ENCODE peak calls at places on chromosomes 3 and 15, in nine cellular contexts. N is sigmoid colon, L is stomach, A is breast epithelium, X is upper lobe of left lung, O is GM23338, Z is vagina, F is HCT116, D is spleen. P is an unnamed sample. For H3K4me1, the result is how much of the 10 kb centered on the place peaks cover.

GRCh38 chr3:158802399-158803023 is 657 bp downstream of the MFSD1 start:
- DNase-seq in F (no peak), O (no peak), A (no peak), Z (no peak), L (no peak), X (no peak), N (no peak), D (peak), P (no peak)

GRCh38 chr3:105315827-105316226 is 50.9 kb upstream of the ALCAM start:
- DNase-seq in A (no peak), D (no peak), O (no peak), L (no peak), X (no peak), F (no peak), N (no peak), Z (no peak), P (no peak)

GRCh38 chr3:86180696-86181095 is 810.3 kb downstream of the VGLL3 start:
- DNase-seq in X (no peak), Z (no peak), F (no peak), L (no peak), D (no peak), A (no peak), N (no peak), O (peak), P (no peak)

GRCh38 chr3:184368116-184368803 is 6.8 kb downstream of the POLR2H start:
- DNase-seq in X (no peak), D (peak), L (no peak), Z (no peak), A (no peak), O (no peak), N (peak), F (no peak), P (no peak)

GRCh38 chr15:100687532-100688215 is 85.3 kb downstream of the ASB7 start:
- DNase-seq in N (peak), D (no peak), Z (no peak), F (no peak), O (no peak), X (no peak), A (no peak), L (no peak), P (no peak)

GRCh38 chr3:115381573-115381912 is 234.5 kb upstream of the ZBTB20 start:
- DNase-seq in X (no peak), N (no peak), A (no peak), L (no peak), O (no peak), F (no peak), Z (no peak), D (no peak), P (no peak)

GRCh38 chr3:127822836-127823589 is 698 bp upstream of the MGLL start:
- DNase-seq in D (peak), Z (peak), X (peak), L (peak), A (no peak), N (peak), O (peak), F (no peak), P (peak)

GRCh38 chr3:196611761-196612483 is 27.6 kb upstream of the NRROS start:
- DNase-seq in N (no peak), F (no peak), Z (no peak), L (no peak), A (no peak), O (no peak), X (no peak), D (no peak), P (no peak)

GRCh38 chr3:98778383-98778782 is 15.2 kb downstream of the ST3GAL6 start:
- DNase-seq in O (no peak), Z (no peak), N (no peak), F (no peak), A (no peak), X (no peak), L (no peak), D (no peak), P (no peak)

GRCh38 chr3:70763894-70764293 is 451.5 kb upstream of the MDFIC2 start:
- DNase-seq in A (no peak), F (no peak), O (no peak), Z (no peak), L (no peak), X (no peak), N (no peak), D (no peak), P (no peak)

GRCh38 chr15:70137975-70138374 is 40.3 kb upstream of the TLE3 start:
- DNase-seq in F (no peak), O (no peak), A (no peak), Z (no peak), N (no peak), L (no peak), X (no peak), D (no peak), P (no peak)

GRCh38 chr3:187025656-187026320 is 95.5 kb downstream of the ST6GAL1 start:
- DNase-seq in A (no peak), Z (no peak), D (no peak), F (no peak), L (no peak), O (no peak), N (no peak), X (no peak), P (no peak)

GRCh38 chr15:81909229-81910087 is 136.4 kb downstream of the MEX3B start:
- DNase-seq in A (no peak), Z (no peak), D (no peak), F (no peak), L (no peak), N (no peak), X (peak), O (peak), P (no peak)

GRCh38 chr3:187987162-187987561 is 166.8 kb upstream of the LPP start:
- DNase-seq in Z (no peak), O (no peak), A (no peak), F (no peak), N (no peak), D (no peak), L (no peak), X (no peak), P (no peak)

GRCh38 chr3:82020282-82020681 is 258.8 kb upstream of the GBE1 start:
- DNase-seq in N (no peak), L (no peak), X (no peak), D (no peak), A (no peak), F (no peak), O (no peak), Z (no peak), P (no peak)

GRCh38 chr3:158105710-158106438 is at the start of gene SHOX2:
- DNase-seq in O (peak), F (no peak), N (no peak), A (no peak), D (peak), Z (no peak), L (peak), X (peak), P (no peak)

GRCh38 chr3:42292009-42292408 is 26.0 kb upstream of the CCK start:
- DNase-seq in Z (no peak), D (no peak), O (no peak), A (no peak), F (no peak), X (no peak), L (no peak), N (no peak), P (no peak)

GRCh38 chr15:73987646-73988045 is 4.4 kb downstream of the STOML1 start:
- DNase-seq in F (no peak), O (no peak), Z (no peak), X (no peak), D (no peak), N (no peak), A (no peak), L (no peak), P (no peak)

GRCh38 chr15:48963524-48964113 is at the start of gene SHC4:
- DNase-seq in D (no peak), X (no peak), F (no peak), O (peak), Z (no peak), A (peak), N (peak), L (peak), P (peak)

GRCh38 chr3:119313461-119313860 is 19.3 kb downstream of the ARHGAP31 start:
- DNase-seq in A (no peak), F (no peak), O (no peak), D (no peak), X (no peak), Z (no peak), L (no peak), N (no peak), P (no peak)

GRCh38 chr15:64893481-64894394 is 18.0 kb upstream of the ANKDD1A start:
- DNase-seq in O (peak), F (peak), L (peak), A (peak), Z (no peak), X (peak), D (peak), N (peak), P (peak)

GRCh38 chr3:5756443-5756842 is 568.9 kb downstream of the EDEM1 start:
- DNase-seq in A (no peak), N (no peak), O (no peak), X (no peak), L (no peak), D (no peak), F (no peak), Z (no peak), P (no peak)

GRCh38 chr15:48537277-48538113 is 108.0 kb downstream of the FBN1 start:
- DNase-seq in A (no peak), F (no peak), X (peak), N (no peak), Z (no peak), L (no peak), D (no peak), O (no peak), P (no peak)

GRCh38 chr3:111484666-111485065 is 57.3 kb upstream of the CD96 start:
- DNase-seq in D (no peak), A (no peak), O (no peak), Z (no peak), F (peak), L (no peak), X (no peak), N (no peak), P (no peak)

GRCh38 chr3:49353022-49353421 is 5.1 kb downstream of the GPX1 start:
- DNase-seq in Z (no peak), O (no peak), D (no peak), F (no peak), L (no peak), X (no peak), A (no peak), N (no peak), P (no peak)

GRCh38 chr15:31262901-31263671 is 63.5 kb upstream of the KLF13 start:
- DNase-seq in A (peak), N (peak), D (peak), L (peak), F (no peak), O (no peak), Z (peak), X (no peak), P (peak)

GRCh38 chr15:65394280-65394789 is 16.5 kb upstream of the IGDCC3 start:
- DNase-seq in L (no peak), N (no peak), A (no peak), X (no peak), O (no peak), F (no peak), D (no peak), Z (no peak), P (no peak)

GRCh38 chr3:150106752-150107428 is 136.2 kb upstream of the PFN2 start:
- DNase-seq in X (no peak), D (no peak), Z (no peak), A (no peak), O (no peak), F (no peak), N (no peak), L (no peak), P (no peak)

GRCh38 chr3:129016366-129016724 is 15.2 kb downstream of the EFCC1 start:
- DNase-seq in L (peak), Z (no peak), A (no peak), D (peak), X (no peak), O (no peak), F (no peak), N (no peak), P (no peak)

GRCh38 chr3:40580494-40581091 is 55.8 kb downstream of the ZNF621 start:
- DNase-seq in A (peak), X (no peak), D (peak), Z (no peak), F (peak), O (peak), N (peak), L (peak), P (peak)

GRCh38 chr3:130528120-130528519 is 11.1 kb downstream of the COL6A6 start:
- DNase-seq in D (no peak), A (no peak), F (no peak), N (no peak), O (no peak), X (no peak), Z (no peak), L (no peak), P (no peak)

GRCh38 chr3:188943591-188943990 is 228.2 kb upstream of the TPRG1 start:
- DNase-seq in D (no peak), X (no peak), F (no peak), O (no peak), A (no peak), Z (no peak), N (no peak), L (no peak), P (no peak)

GRCh38 chr3:159130108-159130507 is 328.3 kb downstream of the MFSD1 start:
- DNase-seq in L (no peak), D (no peak), Z (no peak), N (no peak), F (peak), O (peak), X (no peak), A (no peak), P (no peak)

GRCh38 chr15:82936966-82937647 is 15.4 kb downstream of the HOMER2 start:
- DNase-seq in Z (no peak), L (no peak), X (no peak), F (no peak), A (no peak), D (peak), O (no peak), N (no peak), P (no peak)

DNA sequence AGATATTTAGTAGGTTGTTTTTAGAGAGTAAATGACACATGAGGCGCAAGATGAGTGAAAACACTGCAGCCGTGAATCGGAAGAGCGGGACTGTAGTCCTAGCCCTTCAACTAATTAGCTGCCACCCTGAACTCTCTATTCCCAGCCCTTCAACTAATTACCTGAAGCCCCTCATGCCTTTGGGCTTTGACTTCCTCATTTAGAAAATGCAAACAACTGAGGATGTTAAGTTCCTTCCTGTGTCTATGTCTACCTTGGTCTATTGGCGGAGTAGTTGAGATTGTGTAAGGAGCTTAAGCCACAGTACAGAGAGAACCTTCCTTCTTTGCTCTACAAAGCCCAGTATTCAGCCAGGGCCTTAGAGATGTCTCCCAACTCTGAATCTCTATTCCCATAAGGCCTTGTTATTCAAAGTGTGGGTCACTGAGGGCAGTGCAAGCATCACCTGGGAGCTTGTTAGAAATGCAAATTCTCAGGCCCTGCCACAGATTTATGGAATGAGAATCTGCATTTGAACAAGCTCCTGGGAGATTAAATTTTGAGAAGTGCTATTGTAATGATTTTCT is 71.8 kb upstream of the SCN5A start:
- DNase-seq in O (peak), N (no peak), A (no peak), Z (no peak), L (no peak), D (no peak), X (no peak), F (no peak), P (no peak)
- H3K4me1 ChIP-seq in O (under half), N (under half), A (under half), Z (under half), L (under half), D (under half), X (under half), F (under half), P (under half)

DNA sequence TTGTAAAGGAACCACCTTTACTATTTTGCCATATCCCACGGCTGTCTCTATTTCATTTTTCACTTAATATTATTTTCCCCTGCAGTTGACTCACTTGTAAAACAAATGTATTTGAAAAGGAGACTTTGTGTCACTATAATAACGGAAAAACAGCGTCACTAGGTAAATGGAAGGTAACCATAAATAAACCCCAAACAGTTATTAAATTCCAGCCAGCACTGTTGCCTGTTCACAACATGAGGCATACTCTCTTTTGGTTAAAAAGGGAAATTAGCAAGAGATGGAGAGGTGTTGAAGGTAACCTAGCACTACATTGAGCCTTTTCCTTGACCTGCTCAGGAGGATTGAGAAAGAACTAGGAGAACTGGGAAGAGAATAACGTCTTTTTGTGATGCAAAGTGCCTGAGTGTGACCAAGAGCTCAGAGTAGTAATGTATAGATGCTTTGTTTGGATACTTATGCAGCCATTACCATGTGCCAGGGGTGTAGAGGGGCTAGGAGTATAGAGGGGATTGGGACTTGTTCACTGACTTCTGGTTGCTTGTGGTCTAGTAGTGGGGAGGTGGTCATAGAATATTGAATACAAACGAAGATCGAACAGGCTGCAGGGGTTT is 19.6 kb downstream of the FLNB start:
- DNase-seq in D (no peak), F (no peak), A (no peak), O (peak), N (no peak), L (no peak), X (no peak), Z (no peak), P (no peak)
- TF ChIP-seq POLR2AphosphoS5 in D (no peak), F (no peak), A (no peak), O (no peak), N (no peak), L (no peak), X (no peak), Z (no peak), P (no peak)

GRCh38 chr3:164408356-164408755 is 669.9 kb downstream of the SI start:
- DNase-seq in L (no peak), F (no peak), X (no peak), Z (no peak), O (no peak), D (no peak), A (no peak), N (no peak), P (no peak)
- H3K4me1 ChIP-seq in L (under half), F (under half), X (under half), Z (under half), O (under half), D (under half), A (under half), N (under half), P (under half)

DNA sequence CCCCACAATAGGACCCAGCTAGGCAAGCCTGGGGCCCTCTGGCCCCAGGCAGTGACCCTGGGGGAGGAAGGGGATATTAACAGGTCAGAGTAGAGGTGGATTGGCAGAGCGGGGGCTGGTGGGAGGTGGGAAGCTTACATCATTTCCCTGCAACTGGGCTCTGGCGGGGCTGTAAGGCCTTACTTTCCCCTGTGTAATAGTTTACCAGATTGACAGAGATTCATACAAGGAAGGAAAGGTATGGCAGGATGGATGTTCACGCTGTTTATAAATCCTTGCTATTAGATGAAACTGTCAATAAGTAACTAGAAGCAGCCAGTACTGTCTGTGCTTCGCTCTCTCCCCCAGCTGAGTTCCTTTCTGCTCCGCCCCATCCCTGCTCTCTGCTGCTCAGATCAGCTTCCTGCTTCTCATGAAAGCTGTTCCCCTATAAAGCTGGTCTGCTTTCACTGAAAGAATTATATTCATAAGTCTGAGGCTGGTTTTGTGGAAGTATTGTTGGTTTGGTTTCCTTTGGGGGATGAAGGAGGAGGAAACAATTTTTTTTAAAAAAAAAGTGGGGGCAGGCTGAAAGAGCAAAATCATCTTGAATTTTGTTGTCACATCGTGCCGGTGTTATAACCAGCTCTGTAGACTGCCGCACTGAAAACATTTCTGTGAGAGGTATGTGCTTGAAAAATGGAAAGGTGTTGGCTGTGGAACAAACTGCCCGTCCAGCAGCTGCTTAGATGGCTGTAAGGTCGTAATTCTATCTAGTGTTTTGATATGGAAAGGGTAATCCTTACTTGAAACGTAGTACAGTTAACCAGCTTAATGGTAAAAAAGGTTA is 76.4 kb downstream of the BBX start:
- DNase-seq in A (no peak), O (peak), L (no peak), F (no peak), Z (no peak), N (peak), X (no peak), D (peak), P (no peak)
- TF ChIP-seq POLR2AphosphoS5 in A (no peak), O (no peak), L (no peak), F (no peak), Z (no peak), N (no peak), X (no peak), D (no peak), P (no peak)

GRCh38 chr3:170961616-170962400 is 53.4 kb upstream of the EIF5A2 start:
- DNase-seq in D (no peak), X (no peak), L (no peak), A (no peak), N (no peak), O (peak), Z (no peak), F (peak), P (no peak)
- H3K4me1 ChIP-seq in D (under half), X (under half), L (under half), A (under half), N (under half), O (under half), Z (under half), F (under half), P (under half)

GRCh38 chr3:124558898-124559649 is 171.2 kb upstream of the UMPS start:
- DNase-seq in F (peak), L (peak), Z (no peak), D (no peak), N (peak), A (peak), X (no peak), O (no peak), P (no peak)
- TF ChIP-seq POLR2AphosphoS5 in F (no peak), L (peak), Z (peak), D (peak), N (no peak), A (no peak), X (peak), O (no peak), P (no peak)

DNA sequence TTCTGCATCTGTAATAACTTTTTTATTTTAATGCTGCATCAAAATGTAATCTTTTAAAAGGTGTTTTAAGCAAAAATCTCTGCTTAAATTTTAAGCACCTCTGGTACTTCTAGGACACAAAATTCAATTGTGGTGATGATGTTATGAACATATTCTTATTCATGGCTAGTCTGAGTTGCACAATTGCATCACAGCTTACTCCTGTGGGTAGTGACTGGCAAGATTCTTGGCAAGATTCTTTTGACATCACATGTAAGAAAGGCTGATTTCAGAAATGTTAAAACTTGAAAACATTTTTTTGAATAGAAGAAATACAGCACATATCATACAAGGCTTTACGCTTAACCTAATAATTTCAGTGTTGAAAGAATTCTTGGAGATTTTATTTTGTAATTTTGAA is 35.7 kb downstream of the IQCH start:
- DNase-seq in F (no peak), X (no peak), L (no peak), D (no peak), Z (no peak), O (no peak), A (no peak), N (no peak), P (no peak)
- H3K4me1 ChIP-seq in F (under half), X (under half), L (under half), D (under half), Z (under half), O (under half), A (under half), N (under half), P (under half)

GRCh38 chr3:197749315-197749600 is 425 bp upstream of the FYTTD1 start:
- DNase-seq in X (no peak), D (no peak), Z (no peak), L (peak), N (no peak), F (peak), A (no peak), O (peak), P (no peak)
- TF ChIP-seq POLR2AphosphoS5 in X (no peak), D (no peak), Z (no peak), L (no peak), N (no peak), F (no peak), A (no peak), O (no peak), P (no peak)